ENCODE peak calls at places on chromosomes 5 and 9, in four cellular contexts. B is HFF-Myc, O is heart right ventricle, J is colonic mucosa. V is an unnamed sample.

GRCh38 chr5:180704362-180704761 is 35.5 kb downstream of the OR2Y1 start:
- DNase-seq in B (no peak), O (no peak), J (no peak), V (no peak)

GRCh38 chr5:59767753-59768159 is 125.8 kb downstream of the PDE4D start:
- DNase-seq in O (no peak), J (no peak), B (no peak), V (no peak)

GRCh38 chr9:21681641-21682040 is 120.8 kb upstream of the MTAP start:
- DNase-seq in O (no peak), B (no peak), J (no peak), V (no peak)

GRCh38 chr5:122984425-122984824 is 52.1 kb downstream of the PPIC start:
- DNase-seq in O (no peak), B (no peak), J (no peak), V (no peak)

GRCh38 chr5:95591490-95591901 is 28.4 kb upstream of the GPR150 start:
- DNase-seq in B (no peak), J (no peak), O (no peak), V (no peak)

GRCh38 chr5:170070556-170071412 is 34.9 kb upstream of the FOXI1 start:
- DNase-seq in J (peak; percentile 23), O (peak; percentile 43), B (no peak), V (no peak)

GRCh38 chr9:138025908-138026307 is 148.3 kb downstream of the CACNA1B start:
- DNase-seq in J (peak; percentile 9), B (no peak), O (no peak), V (no peak)

GRCh38 chr5:62340392-62340791 is 34.4 kb downstream of the KIF2A start:
- DNase-seq in B (peak; percentile 7), J (no peak), O (no peak), V (no peak)

GRCh38 chr9:109640232-109641078 is 139.5 kb upstream of the PALM2AKAP2 start:
- DNase-seq in B (no peak), O (peak; percentile 61), J (no peak), V (peak; percentile 25)

GRCh38 chr9:5336683-5337082 is 3.0 kb downstream of the RLN1 start:
- DNase-seq in B (no peak), J (no peak), O (no peak), V (no peak)

GRCh38 chr5:112119527-112119926 is 299.6 kb downstream of the EPB41L4A start:
- DNase-seq in J (no peak), B (no peak), O (no peak), V (no peak)

GRCh38 chr5:81244451-81244850 is 11.3 kb downstream of the CKMT2 start:
- DNase-seq in B (no peak), O (no peak), J (no peak), V (no peak)

GRCh38 chr9:131781069-131781468 is 41.2 kb upstream of the RAPGEF1 start:
- DNase-seq in O (no peak), B (no peak), J (no peak), V (no peak)

GRCh38 chr5:99636663-99637062 is 707.9 kb upstream of the CHD1 start:
- DNase-seq in J (no peak), B (no peak), O (no peak), V (no peak)

GRCh38 chr5:135606431-135606830 is 27.6 kb upstream of the CXCL14 start:
- DNase-seq in O (no peak), B (no peak), J (peak; percentile 3), V (no peak)

GRCh38 chr5:179263391-179264052 is 81.7 kb downstream of the ADAMTS2 start:
- DNase-seq in B (no peak), J (peak; percentile 14), O (no peak), V (no peak)

GRCh38 chr9:134619983-134620612 is 21.5 kb upstream of the COL5A1 start:
- DNase-seq in O (no peak), B (no peak), J (no peak), V (no peak)

GRCh38 chr9:137506274-137506673 is 43.9 kb downstream of the PNPLA7 start:
- DNase-seq in J (no peak), B (no peak), O (no peak), V (no peak)

GRCh38 chr9:93172646-93173364 is 11.1 kb upstream of the WNK2 start:
- DNase-seq in B (no peak), O (no peak), J (no peak), V (no peak)

GRCh38 chr9:18124760-18125159 is 349.2 kb upstream of the ADAMTSL1 start:
- DNase-seq in B (no peak), J (no peak), O (no peak), V (no peak)

GRCh38 chr5:137836997-137837396 is 30.7 kb upstream of the MYOT start:
- DNase-seq in J (no peak), B (no peak), O (no peak), V (no peak)

GRCh38 chr9:118023649-118024048 is 319.4 kb downstream of the TLR4 start:
- DNase-seq in B (no peak), O (no peak), J (no peak), V (no peak)

GRCh38 chr5:28877050-28877449 is 1838.7 kb upstream of the CDH9 start:
- DNase-seq in B (no peak), O (no peak), J (no peak), V (no peak)

GRCh38 chr9:35914307-35914807 is 5.1 kb downstream of the SPAAR start:
- DNase-seq in J (peak; percentile 80), O (peak; percentile 83), B (no peak), V (no peak)

GRCh38 chr9:38694676-38695075 is 25.3 kb downstream of the FAM240B start:
- DNase-seq in J (no peak), O (no peak), B (no peak), V (no peak)

GRCh38 chr5:37063739-37064138 is 185.4 kb downstream of the CPLANE1 start:
- DNase-seq in J (no peak), B (no peak), O (no peak), V (no peak)

GRCh38 chr5:141196363-141196762 is 3.1 kb upstream of the PCDHB11 start:
- DNase-seq in B (no peak), J (no peak), O (no peak), V (no peak)

GRCh38 chr5:9468070-9468388 is 77.8 kb downstream of the SEMA5A start:
- DNase-seq in B (no peak), J (peak; percentile 20), O (no peak), V (peak; percentile 15)

GRCh38 chr9:72476617-72477375 is 44.6 kb upstream of the TMC1 start:
- DNase-seq in O (no peak), B (peak; percentile 64), J (peak; percentile 59), V (no peak)

GRCh38 chr9:4061717-4062116 is 238.2 kb downstream of the GLIS3 start:
- DNase-seq in O (no peak), B (no peak), J (no peak), V (no peak)

GRCh38 chr5:43514471-43514815 is 505 bp downstream of the C5orf34 start:
- DNase-seq in J (no peak), O (no peak), B (peak; percentile 10), V (no peak)

GRCh38 chr9:4090491-4090890 is 209.4 kb downstream of the GLIS3 start:
- DNase-seq in B (no peak), J (no peak), O (no peak), V (no peak)

GRCh38 chr5:68319316-68320093 is 103.9 kb downstream of the PIK3R1 start:
- DNase-seq in O (no peak), J (no peak), B (no peak), V (no peak)

GRCh38 chr5:84059672-84060071 is 325.0 kb downstream of the EDIL3 start:
- DNase-seq in B (no peak), J (no peak), O (no peak), V (no peak)

GRCh38 chr5:171927345-171927941 is 79.0 kb downstream of the FBXW11 start:
- DNase-seq in J (no peak), B (no peak), O (no peak), V (no peak)
- TF ChIP-seq CTCF in J (no peak), B (peak; percentile 25), O (peak; percentile 8), V (no peak)

GRCh38 chr5:143401253-143401845 is 2.1 kb downstream of the NR3C1 start:
- DNase-seq in B (no peak), J (no peak), O (no peak), V (no peak)
- H3K4me3 ChIP-seq in B (peak overlapping the region; percentile 72), J (peak overlapping the region; percentile 58), O (peak overlapping the region; percentile 89), V (peak overlapping the region; percentile 93)

DNA sequence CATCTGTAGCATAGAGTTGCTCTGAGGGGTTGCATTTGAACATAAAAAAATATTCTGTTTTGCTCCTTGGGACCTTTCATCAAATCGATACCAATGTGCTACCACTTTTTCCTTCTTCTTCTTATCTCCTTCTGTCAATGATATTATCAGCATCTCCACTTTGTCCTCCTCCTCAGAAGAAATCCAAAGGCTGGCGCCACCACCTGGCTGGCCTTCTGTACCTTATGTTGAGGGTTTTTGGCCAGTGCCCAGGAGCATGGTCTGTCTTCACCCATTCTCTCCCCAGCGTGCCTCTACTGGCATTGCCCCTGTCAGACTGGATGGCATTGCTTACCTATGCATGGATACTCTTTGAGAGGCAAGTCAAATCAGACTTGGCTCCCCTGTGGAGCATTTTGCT is 167.2 kb downstream of the CFAP90 start:
- DNase-seq in J (no peak), O (no peak), B (no peak), V (no peak)
- TF ChIP-seq CTCF in J (no peak), O (no peak), B (no peak), V (no peak)

DNA sequence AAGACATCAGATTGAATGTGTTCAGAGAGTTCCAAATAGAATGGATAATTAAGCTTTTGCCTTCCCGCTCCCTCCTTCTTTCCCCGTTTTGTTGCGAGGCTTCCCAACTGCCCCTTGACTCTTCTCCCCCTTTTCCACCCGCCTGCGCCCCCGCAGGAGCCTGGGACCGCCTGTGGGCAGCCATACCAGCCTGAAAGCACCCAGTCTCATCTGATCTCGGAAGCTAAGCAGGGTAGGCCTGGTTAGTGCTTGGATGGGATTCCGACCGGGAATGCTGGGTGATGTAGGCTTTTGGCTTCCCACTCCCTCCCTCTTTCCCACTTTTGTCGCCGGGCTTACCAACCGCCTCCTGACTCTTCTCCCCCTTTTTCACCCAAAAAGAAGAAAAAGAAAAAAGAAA is 6.8 kb upstream of the HSD17B4 start:
- DNase-seq in B (no peak), O (no peak), J (no peak), V (no peak)
- H3K4me3 ChIP-seq in B (no peak overlapping the region), O (no peak overlapping the region), J (no peak overlapping the region), V (no peak overlapping the region)